ENCODE peak calls at places on chromosomes 16 and 17, in eight cellular contexts. One of them, this sample, is unnamed.

GRCh38 chr17:43942286-43942685 is at the start of gene PPY:
- DNase-seq in fibroblast of the aortic adventitia: no peak
- DNase-seq in stimulated activated CD8-positive, alpha-beta memory T cell treated with anti-CD3 and anti-CD28 coated beads, Interleukin-7, amount 100 ng/mL, for 4 hours: no peak
- DNase-seq in small intestine: no peak
- DNase-seq in T follicular helper cell: no peak
- DNase-seq in ovary: no peak
- DNase-seq in upper lobe of right lung: no peak
- DNase-seq in NCI-H1105 treated with DMSO at 0.1 percent for 48 hours: no peak
- DNase-seq in this sample: no peak

GRCh38 chr16:83802135-83802534 is 5.6 kb upstream of the HSBP1 start:
- DNase-seq in fibroblast of the aortic adventitia: peak; percentile 43
- DNase-seq in stimulated activated CD8-positive, alpha-beta memory T cell treated with anti-CD3 and anti-CD28 coated beads, Interleukin-7, amount 100 ng/mL, for 4 hours: no peak
- DNase-seq in small intestine: no peak
- DNase-seq in T follicular helper cell: no peak
- DNase-seq in ovary: no peak
- DNase-seq in upper lobe of right lung: no peak
- DNase-seq in NCI-H1105 treated with DMSO at 0.1 percent for 48 hours: no peak
- DNase-seq in this sample: peak; percentile 54

GRCh38 chr16:8957061-8957392 is 6.7 kb downstream of the USP7 start:
- DNase-seq in fibroblast of the aortic adventitia: no peak
- DNase-seq in stimulated activated CD8-positive, alpha-beta memory T cell treated with anti-CD3 and anti-CD28 coated beads, Interleukin-7, amount 100 ng/mL, for 4 hours: no peak
- DNase-seq in small intestine: no peak
- DNase-seq in T follicular helper cell: no peak
- DNase-seq in ovary: no peak
- DNase-seq in upper lobe of right lung: no peak
- DNase-seq in NCI-H1105 treated with DMSO at 0.1 percent for 48 hours: no peak
- DNase-seq in this sample: no peak

GRCh38 chr16:14669776-14670175 is 24.3 kb downstream of the PLA2G10 start:
- DNase-seq in fibroblast of the aortic adventitia: no peak
- DNase-seq in stimulated activated CD8-positive, alpha-beta memory T cell treated with anti-CD3 and anti-CD28 coated beads, Interleukin-7, amount 100 ng/mL, for 4 hours: no peak
- DNase-seq in small intestine: peak; percentile 95
- DNase-seq in T follicular helper cell: no peak
- DNase-seq in ovary: no peak
- DNase-seq in upper lobe of right lung: peak; percentile 66
- DNase-seq in NCI-H1105 treated with DMSO at 0.1 percent for 48 hours: no peak
- DNase-seq in this sample: no peak

GRCh38 chr16:30656388-30656787 is 1.8 kb upstream of the FBRS start:
- DNase-seq in fibroblast of the aortic adventitia: no peak
- DNase-seq in stimulated activated CD8-positive, alpha-beta memory T cell treated with anti-CD3 and anti-CD28 coated beads, Interleukin-7, amount 100 ng/mL, for 4 hours: no peak
- DNase-seq in small intestine: no peak
- DNase-seq in T follicular helper cell: no peak
- DNase-seq in ovary: no peak
- DNase-seq in upper lobe of right lung: no peak
- DNase-seq in NCI-H1105 treated with DMSO at 0.1 percent for 48 hours: no peak
- DNase-seq in this sample: no peak

GRCh38 chr16:85536073-85536410 is 77.1 kb upstream of the GSE1 start:
- DNase-seq in fibroblast of the aortic adventitia: peak; percentile 30
- DNase-seq in stimulated activated CD8-positive, alpha-beta memory T cell treated with anti-CD3 and anti-CD28 coated beads, Interleukin-7, amount 100 ng/mL, for 4 hours: no peak
- DNase-seq in small intestine: peak; percentile 46
- DNase-seq in T follicular helper cell: no peak
- DNase-seq in ovary: no peak
- DNase-seq in upper lobe of right lung: no peak
- DNase-seq in NCI-H1105 treated with DMSO at 0.1 percent for 48 hours: no peak
- DNase-seq in this sample: no peak

GRCh38 chr17:49738456-49739163 is 25.3 kb downstream of the FAM117A start:
- DNase-seq in fibroblast of the aortic adventitia: no peak
- DNase-seq in stimulated activated CD8-positive, alpha-beta memory T cell treated with anti-CD3 and anti-CD28 coated beads, Interleukin-7, amount 100 ng/mL, for 4 hours: no peak
- DNase-seq in small intestine: no peak
- DNase-seq in T follicular helper cell: no peak
- DNase-seq in ovary: no peak
- DNase-seq in upper lobe of right lung: no peak
- DNase-seq in NCI-H1105 treated with DMSO at 0.1 percent for 48 hours: no peak
- DNase-seq in this sample: no peak

GRCh38 chr16:49918257-49918656 is 62.3 kb upstream of the ZNF423 start:
- DNase-seq in fibroblast of the aortic adventitia: no peak
- DNase-seq in stimulated activated CD8-positive, alpha-beta memory T cell treated with anti-CD3 and anti-CD28 coated beads, Interleukin-7, amount 100 ng/mL, for 4 hours: no peak
- DNase-seq in small intestine: no peak
- DNase-seq in T follicular helper cell: no peak
- DNase-seq in ovary: no peak
- DNase-seq in upper lobe of right lung: no peak
- DNase-seq in NCI-H1105 treated with DMSO at 0.1 percent for 48 hours: no peak
- DNase-seq in this sample: no peak

GRCh38 chr17:60077672-60078519 is 825 bp downstream of the HEATR6 start:
- DNase-seq in fibroblast of the aortic adventitia: peak; percentile 34
- DNase-seq in stimulated activated CD8-positive, alpha-beta memory T cell treated with anti-CD3 and anti-CD28 coated beads, Interleukin-7, amount 100 ng/mL, for 4 hours: peak; percentile 54
- DNase-seq in small intestine: no peak
- DNase-seq in T follicular helper cell: peak; percentile 6
- DNase-seq in ovary: no peak
- DNase-seq in upper lobe of right lung: no peak
- DNase-seq in NCI-H1105 treated with DMSO at 0.1 percent for 48 hours: no peak
- DNase-seq in this sample: peak; percentile 19

GRCh38 chr16:19177111-19177747 is 9.2 kb downstream of the SYT17 start:
- DNase-seq in fibroblast of the aortic adventitia: no peak
- DNase-seq in stimulated activated CD8-positive, alpha-beta memory T cell treated with anti-CD3 and anti-CD28 coated beads, Interleukin-7, amount 100 ng/mL, for 4 hours: no peak
- DNase-seq in small intestine: no peak
- DNase-seq in T follicular helper cell: no peak
- DNase-seq in ovary: no peak
- DNase-seq in upper lobe of right lung: no peak
- DNase-seq in NCI-H1105 treated with DMSO at 0.1 percent for 48 hours: no peak
- DNase-seq in this sample: no peak

This sample was measured in astrocyte.